ENCODE peak calls at places on chromosome X, in six cellular contexts. U, E, V, K, M and D are unnamed samples.

GRCh38 chrX:66544181-66544580 is 94.7 kb downstream of the EDA2R start:
- DNase-seq in E (no peak), K (no peak), M (no peak), V (no peak), U (no peak), D (no peak)

GRCh38 chrX:8033175-8033574 is 106.0 kb upstream of the PNPLA4 start:
- DNase-seq in K (no peak), U (no peak), M (no peak), E (no peak), V (no peak), D (no peak)

GRCh38 chrX:150229481-150229880 is 133.6 kb upstream of the MAMLD1 start:
- DNase-seq in V (no peak), U (no peak), M (no peak), K (no peak), E (no peak), D (no peak)

GRCh38 chrX:308821-309520 is 9.6 kb downstream of the GTPBP6 start:
- DNase-seq in U (no peak), K (no peak), E (no peak), V (no peak), M (no peak), D (no peak)

GRCh38 chrX:40700640-40701342 is 34.6 kb downstream of the MED14 start:
- DNase-seq in E (no peak), M (no peak), V (no peak), U (peak), K (no peak), D (no peak)

GRCh38 chrX:55648434-55648833 is 25.2 kb downstream of the FOXR2 start:
- DNase-seq in K (no peak), E (no peak), M (no peak), V (no peak), U (no peak), D (no peak)

GRCh38 chrX:40176979-40177430 is 79.2 kb upstream of the BCOR start:
- DNase-seq in E (no peak), V (no peak), M (no peak), K (no peak), U (no peak), D (no peak)

GRCh38 chrX:16160729-16161128 is 6.6 kb upstream of the MAGEB17 start:
- DNase-seq in K (no peak), M (no peak), E (no peak), V (no peak), U (no peak), D (no peak)

GRCh38 chrX:118847676-118848075 is 24.1 kb downstream of the ZCCHC12 start:
- DNase-seq in V (no peak), E (no peak), U (peak), K (peak), M (no peak), D (peak)

GRCh38 chrX:38484607-38485498 is 76.5 kb upstream of the TSPAN7 start:
- DNase-seq in E (no peak), U (no peak), K (no peak), M (no peak), V (no peak), D (no peak)